ENCODE peak calls at places on chromosomes 13 and 19, in eight cellular contexts. One of them, this sample, is unnamed.

GRCh38 chr19:19356500-19356899 is 35.9 kb downstream of the MAU2 start:
- DNase-seq in stimulated activated CD4-positive, alpha-beta T cell treated with anti-CD3 and anti-CD28 coated beads, Interleukin-1b, Interleukin-23, amount 100 ng/mL, for 1 hour: no peak
- DNase-seq in AML-193: no peak
- DNase-seq in NCI-H1417: no peak
- DNase-seq in activated naive CD4-positive, alpha-beta T cell treated with anti-CD3 and anti-CD28 coated beads, Interleukin-2, amount 10 ng/mL, durations not matched to agents 7 days and 5 days: no peak
- DNase-seq in effector memory CD8-positive, alpha-beta T cell: no peak
- DNase-seq in BJ: no peak
- DNase-seq in NCI-H748 treated with DMSO at 0.1 percent for 48 hours: no peak
- DNase-seq in this sample: no peak

GRCh38 chr19:15099017-15099582 is 8.1 kb upstream of the SYDE1 start:
- DNase-seq in activated naive CD4-positive, alpha-beta T cell treated with anti-CD3 and anti-CD28 coated beads, Interleukin-2, amount 10 ng/mL, durations not matched to agents 7 days and 5 days: no peak
- DNase-seq in stimulated activated CD4-positive, alpha-beta T cell treated with anti-CD3 and anti-CD28 coated beads, Interleukin-1b, Interleukin-23, amount 100 ng/mL, for 1 hour: no peak
- DNase-seq in BJ: no peak
- DNase-seq in NCI-H748 treated with DMSO at 0.1 percent for 48 hours: no peak
- DNase-seq in effector memory CD8-positive, alpha-beta T cell: no peak
- DNase-seq in NCI-H1417: no peak
- DNase-seq in AML-193: no peak
- DNase-seq in this sample: no peak

GRCh38 chr13:42214445-42214844 is 57.5 kb upstream of the AKAP11 start:
- DNase-seq in BJ: no peak
- DNase-seq in activated naive CD4-positive, alpha-beta T cell treated with anti-CD3 and anti-CD28 coated beads, Interleukin-2, amount 10 ng/mL, durations not matched to agents 7 days and 5 days: no peak
- DNase-seq in NCI-H748 treated with DMSO at 0.1 percent for 48 hours: no peak
- DNase-seq in AML-193: no peak
- DNase-seq in effector memory CD8-positive, alpha-beta T cell: no peak
- DNase-seq in NCI-H1417: no peak
- DNase-seq in stimulated activated CD4-positive, alpha-beta T cell treated with anti-CD3 and anti-CD28 coated beads, Interleukin-1b, Interleukin-23, amount 100 ng/mL, for 1 hour: no peak
- DNase-seq in this sample: no peak

GRCh38 chr13:110536006-110536693 is 25.4 kb downstream of the RAB20 start:
- DNase-seq in stimulated activated CD4-positive, alpha-beta T cell treated with anti-CD3 and anti-CD28 coated beads, Interleukin-1b, Interleukin-23, amount 100 ng/mL, for 1 hour: no peak
- DNase-seq in BJ: no peak
- DNase-seq in activated naive CD4-positive, alpha-beta T cell treated with anti-CD3 and anti-CD28 coated beads, Interleukin-2, amount 10 ng/mL, durations not matched to agents 7 days and 5 days: no peak
- DNase-seq in AML-193: peak
- DNase-seq in effector memory CD8-positive, alpha-beta T cell: no peak
- DNase-seq in NCI-H748 treated with DMSO at 0.1 percent for 48 hours: no peak
- DNase-seq in NCI-H1417: no peak
- DNase-seq in this sample: no peak

GRCh38 chr13:85806553-85807175 is 7.4 kb upstream of the SLITRK6 start:
- DNase-seq in effector memory CD8-positive, alpha-beta T cell: no peak
- DNase-seq in NCI-H1417: peak
- DNase-seq in BJ: no peak
- DNase-seq in activated naive CD4-positive, alpha-beta T cell treated with anti-CD3 and anti-CD28 coated beads, Interleukin-2, amount 10 ng/mL, durations not matched to agents 7 days and 5 days: no peak
- DNase-seq in stimulated activated CD4-positive, alpha-beta T cell treated with anti-CD3 and anti-CD28 coated beads, Interleukin-1b, Interleukin-23, amount 100 ng/mL, for 1 hour: no peak
- DNase-seq in AML-193: peak
- DNase-seq in NCI-H748 treated with DMSO at 0.1 percent for 48 hours: peak
- DNase-seq in this sample: no peak

GRCh38 chr13:23790591-23791170 is 98.5 kb downstream of the MIPEP start:
- DNase-seq in BJ: peak
- DNase-seq in NCI-H1417: no peak
- DNase-seq in NCI-H748 treated with DMSO at 0.1 percent for 48 hours: no peak
- DNase-seq in effector memory CD8-positive, alpha-beta T cell: no peak
- DNase-seq in stimulated activated CD4-positive, alpha-beta T cell treated with anti-CD3 and anti-CD28 coated beads, Interleukin-1b, Interleukin-23, amount 100 ng/mL, for 1 hour: no peak
- DNase-seq in activated naive CD4-positive, alpha-beta T cell treated with anti-CD3 and anti-CD28 coated beads, Interleukin-2, amount 10 ng/mL, durations not matched to agents 7 days and 5 days: no peak
- DNase-seq in AML-193: no peak
- DNase-seq in this sample: no peak

GRCh38 chr13:42740753-42741152 is 40.6 kb upstream of the FAM216B start:
- DNase-seq in stimulated activated CD4-positive, alpha-beta T cell treated with anti-CD3 and anti-CD28 coated beads, Interleukin-1b, Interleukin-23, amount 100 ng/mL, for 1 hour: no peak
- DNase-seq in NCI-H1417: peak
- DNase-seq in effector memory CD8-positive, alpha-beta T cell: no peak
- DNase-seq in activated naive CD4-positive, alpha-beta T cell treated with anti-CD3 and anti-CD28 coated beads, Interleukin-2, amount 10 ng/mL, durations not matched to agents 7 days and 5 days: no peak
- DNase-seq in AML-193: peak
- DNase-seq in NCI-H748 treated with DMSO at 0.1 percent for 48 hours: peak
- DNase-seq in BJ: no peak
- DNase-seq in this sample: no peak

GRCh38 chr13:110361365-110361911 is 54.4 kb downstream of the COL4A2 start:
- DNase-seq in BJ: no peak
- DNase-seq in AML-193: no peak
- DNase-seq in stimulated activated CD4-positive, alpha-beta T cell treated with anti-CD3 and anti-CD28 coated beads, Interleukin-1b, Interleukin-23, amount 100 ng/mL, for 1 hour: no peak
- DNase-seq in activated naive CD4-positive, alpha-beta T cell treated with anti-CD3 and anti-CD28 coated beads, Interleukin-2, amount 10 ng/mL, durations not matched to agents 7 days and 5 days: no peak
- DNase-seq in NCI-H748 treated with DMSO at 0.1 percent for 48 hours: no peak
- DNase-seq in effector memory CD8-positive, alpha-beta T cell: no peak
- DNase-seq in NCI-H1417: no peak
- DNase-seq in this sample: no peak

GRCh38 chr13:19634129-19634740 is 776 bp downstream of the MPHOSPH8 start:
- DNase-seq in effector memory CD8-positive, alpha-beta T cell: no peak
- DNase-seq in NCI-H748 treated with DMSO at 0.1 percent for 48 hours: peak
- DNase-seq in activated naive CD4-positive, alpha-beta T cell treated with anti-CD3 and anti-CD28 coated beads, Interleukin-2, amount 10 ng/mL, durations not matched to agents 7 days and 5 days: no peak
- DNase-seq in NCI-H1417: peak
- DNase-seq in AML-193: peak
- DNase-seq in stimulated activated CD4-positive, alpha-beta T cell treated with anti-CD3 and anti-CD28 coated beads, Interleukin-1b, Interleukin-23, amount 100 ng/mL, for 1 hour: no peak
- DNase-seq in BJ: no peak
- DNase-seq in this sample: no peak

GRCh38 chr13:106393776-106394175 is 141.7 kb downstream of the EFNB2 start:
- DNase-seq in BJ: no peak
- DNase-seq in AML-193: no peak
- DNase-seq in NCI-H1417: no peak
- DNase-seq in activated naive CD4-positive, alpha-beta T cell treated with anti-CD3 and anti-CD28 coated beads, Interleukin-2, amount 10 ng/mL, durations not matched to agents 7 days and 5 days: no peak
- DNase-seq in NCI-H748 treated with DMSO at 0.1 percent for 48 hours: no peak
- DNase-seq in effector memory CD8-positive, alpha-beta T cell: no peak
- DNase-seq in stimulated activated CD4-positive, alpha-beta T cell treated with anti-CD3 and anti-CD28 coated beads, Interleukin-1b, Interleukin-23, amount 100 ng/mL, for 1 hour: no peak
- DNase-seq in this sample: no peak

GRCh38 chr13:46721054-46721453 is 75.9 kb downstream of the ESD start:
- DNase-seq in effector memory CD8-positive, alpha-beta T cell: peak
- DNase-seq in NCI-H1417: peak
- DNase-seq in BJ: no peak
- DNase-seq in stimulated activated CD4-positive, alpha-beta T cell treated with anti-CD3 and anti-CD28 coated beads, Interleukin-1b, Interleukin-23, amount 100 ng/mL, for 1 hour: no peak
- DNase-seq in activated naive CD4-positive, alpha-beta T cell treated with anti-CD3 and anti-CD28 coated beads, Interleukin-2, amount 10 ng/mL, durations not matched to agents 7 days and 5 days: peak
- DNase-seq in AML-193: peak
- DNase-seq in NCI-H748 treated with DMSO at 0.1 percent for 48 hours: no peak
- DNase-seq in this sample: no peak

GRCh38 chr13:111039735-111040134 is 75.4 kb upstream of the ARHGEF7 start:
- DNase-seq in NCI-H748 treated with DMSO at 0.1 percent for 48 hours: no peak
- DNase-seq in effector memory CD8-positive, alpha-beta T cell: no peak
- DNase-seq in stimulated activated CD4-positive, alpha-beta T cell treated with anti-CD3 and anti-CD28 coated beads, Interleukin-1b, Interleukin-23, amount 100 ng/mL, for 1 hour: no peak
- DNase-seq in activated naive CD4-positive, alpha-beta T cell treated with anti-CD3 and anti-CD28 coated beads, Interleukin-2, amount 10 ng/mL, durations not matched to agents 7 days and 5 days: no peak
- DNase-seq in AML-193: no peak
- DNase-seq in BJ: no peak
- DNase-seq in NCI-H1417: no peak
- DNase-seq in this sample: no peak

GRCh38 chr19:22502766-22503165 is 80.6 kb upstream of the ZNF98 start:
- DNase-seq in AML-193: no peak
- DNase-seq in effector memory CD8-positive, alpha-beta T cell: no peak
- DNase-seq in NCI-H748 treated with DMSO at 0.1 percent for 48 hours: no peak
- DNase-seq in NCI-H1417: no peak
- DNase-seq in stimulated activated CD4-positive, alpha-beta T cell treated with anti-CD3 and anti-CD28 coated beads, Interleukin-1b, Interleukin-23, amount 100 ng/mL, for 1 hour: no peak
- DNase-seq in activated naive CD4-positive, alpha-beta T cell treated with anti-CD3 and anti-CD28 coated beads, Interleukin-2, amount 10 ng/mL, durations not matched to agents 7 days and 5 days: no peak
- DNase-seq in BJ: no peak
- DNase-seq in this sample: no peak

GRCh38 chr13:109074436-109074835 is 445.0 kb downstream of the MYO16 start:
- DNase-seq in AML-193: no peak
- DNase-seq in activated naive CD4-positive, alpha-beta T cell treated with anti-CD3 and anti-CD28 coated beads, Interleukin-2, amount 10 ng/mL, durations not matched to agents 7 days and 5 days: no peak
- DNase-seq in BJ: no peak
- DNase-seq in NCI-H748 treated with DMSO at 0.1 percent for 48 hours: no peak
- DNase-seq in effector memory CD8-positive, alpha-beta T cell: no peak
- DNase-seq in stimulated activated CD4-positive, alpha-beta T cell treated with anti-CD3 and anti-CD28 coated beads, Interleukin-1b, Interleukin-23, amount 100 ng/mL, for 1 hour: no peak
- DNase-seq in NCI-H1417: no peak
- DNase-seq in this sample: no peak

GRCh38 chr19:30584121-30584520 is 211.9 kb downstream of the ZNF536 start:
- DNase-seq in activated naive CD4-positive, alpha-beta T cell treated with anti-CD3 and anti-CD28 coated beads, Interleukin-2, amount 10 ng/mL, durations not matched to agents 7 days and 5 days: no peak
- DNase-seq in effector memory CD8-positive, alpha-beta T cell: no peak
- DNase-seq in BJ: no peak
- DNase-seq in NCI-H1417: no peak
- DNase-seq in AML-193: no peak
- DNase-seq in stimulated activated CD4-positive, alpha-beta T cell treated with anti-CD3 and anti-CD28 coated beads, Interleukin-1b, Interleukin-23, amount 100 ng/mL, for 1 hour: no peak
- DNase-seq in NCI-H748 treated with DMSO at 0.1 percent for 48 hours: no peak
- DNase-seq in this sample: no peak

GRCh38 chr19:17305517-17306284 is at the start of gene MRPL34:
- DNase-seq in BJ: peak
- DNase-seq in AML-193: peak
- DNase-seq in effector memory CD8-positive, alpha-beta T cell: peak
- DNase-seq in NCI-H748 treated with DMSO at 0.1 percent for 48 hours: peak
- DNase-seq in stimulated activated CD4-positive, alpha-beta T cell treated with anti-CD3 and anti-CD28 coated beads, Interleukin-1b, Interleukin-23, amount 100 ng/mL, for 1 hour: peak
- DNase-seq in activated naive CD4-positive, alpha-beta T cell treated with anti-CD3 and anti-CD28 coated beads, Interleukin-2, amount 10 ng/mL, durations not matched to agents 7 days and 5 days: peak
- DNase-seq in NCI-H1417: peak
- DNase-seq in this sample: peak

GRCh38 chr19:30712428-30713151 is 340.4 kb downstream of the ZNF536 start:
- DNase-seq in NCI-H748 treated with DMSO at 0.1 percent for 48 hours: no peak
- DNase-seq in activated naive CD4-positive, alpha-beta T cell treated with anti-CD3 and anti-CD28 coated beads, Interleukin-2, amount 10 ng/mL, durations not matched to agents 7 days and 5 days: no peak
- DNase-seq in AML-193: no peak
- DNase-seq in stimulated activated CD4-positive, alpha-beta T cell treated with anti-CD3 and anti-CD28 coated beads, Interleukin-1b, Interleukin-23, amount 100 ng/mL, for 1 hour: no peak
- DNase-seq in BJ: no peak
- DNase-seq in effector memory CD8-positive, alpha-beta T cell: no peak
- DNase-seq in NCI-H1417: no peak
- DNase-seq in this sample: no peak

GRCh38 chr13:106651442-106651841 is 83.5 kb upstream of the ARGLU1 start:
- DNase-seq in stimulated activated CD4-positive, alpha-beta T cell treated with anti-CD3 and anti-CD28 coated beads, Interleukin-1b, Interleukin-23, amount 100 ng/mL, for 1 hour: no peak
- DNase-seq in NCI-H1417: no peak
- DNase-seq in BJ: no peak
- DNase-seq in activated naive CD4-positive, alpha-beta T cell treated with anti-CD3 and anti-CD28 coated beads, Interleukin-2, amount 10 ng/mL, durations not matched to agents 7 days and 5 days: no peak
- DNase-seq in AML-193: no peak
- DNase-seq in effector memory CD8-positive, alpha-beta T cell: no peak
- DNase-seq in NCI-H748 treated with DMSO at 0.1 percent for 48 hours: no peak
- DNase-seq in this sample: no peak

GRCh38 chr19:5803752-5804515 is 933 bp upstream of the NRTN start:
- DNase-seq in activated naive CD4-positive, alpha-beta T cell treated with anti-CD3 and anti-CD28 coated beads, Interleukin-2, amount 10 ng/mL, durations not matched to agents 7 days and 5 days: peak
- DNase-seq in NCI-H1417: peak
- DNase-seq in NCI-H748 treated with DMSO at 0.1 percent for 48 hours: peak
- DNase-seq in BJ: no peak
- DNase-seq in AML-193: peak
- DNase-seq in effector memory CD8-positive, alpha-beta T cell: peak
- DNase-seq in stimulated activated CD4-positive, alpha-beta T cell treated with anti-CD3 and anti-CD28 coated beads, Interleukin-1b, Interleukin-23, amount 100 ng/mL, for 1 hour: peak
- DNase-seq in this sample: peak

GRCh38 chr13:105611424-105611823 is 924.0 kb downstream of the EFNB2 start:
- DNase-seq in NCI-H1417: no peak
- DNase-seq in NCI-H748 treated with DMSO at 0.1 percent for 48 hours: no peak
- DNase-seq in effector memory CD8-positive, alpha-beta T cell: no peak
- DNase-seq in AML-193: no peak
- DNase-seq in activated naive CD4-positive, alpha-beta T cell treated with anti-CD3 and anti-CD28 coated beads, Interleukin-2, amount 10 ng/mL, durations not matched to agents 7 days and 5 days: no peak
- DNase-seq in stimulated activated CD4-positive, alpha-beta T cell treated with anti-CD3 and anti-CD28 coated beads, Interleukin-1b, Interleukin-23, amount 100 ng/mL, for 1 hour: no peak
- DNase-seq in BJ: no peak
- DNase-seq in this sample: no peak

GRCh38 chr13:19239114-19239860 is 57.7 kb upstream of the TUBA3C start:
- DNase-seq in NCI-H1417: no peak
- DNase-seq in AML-193: no peak
- DNase-seq in effector memory CD8-positive, alpha-beta T cell: no peak
- DNase-seq in BJ: no peak
- DNase-seq in stimulated activated CD4-positive, alpha-beta T cell treated with anti-CD3 and anti-CD28 coated beads, Interleukin-1b, Interleukin-23, amount 100 ng/mL, for 1 hour: no peak
- DNase-seq in activated naive CD4-positive, alpha-beta T cell treated with anti-CD3 and anti-CD28 coated beads, Interleukin-2, amount 10 ng/mL, durations not matched to agents 7 days and 5 days: no peak
- DNase-seq in NCI-H748 treated with DMSO at 0.1 percent for 48 hours: no peak
- DNase-seq in this sample: no peak

This sample was measured in natural killer cell treated with Interleukin-12 subunit alpha and Interleukin-12 subunit beta and Interleukin-15 and Interleukin-18, amount 100 ng/mL, for 72 hours.